ENCODE peak calls at places on chromosomes 6 and 20, in six cellular contexts. H is tibial artery, A is heart right ventricle, S is neuronal stem cell, O is psoas muscle, F is lower lobe of right lung. M is an unnamed sample. For H3K27me3, the result is how much of the 10 kb centered on the place peaks cover.

GRCh38 chr6:122623279-122623678 is 13.1 kb downstream of the PKIB start:
- DNase-seq in H (no peak), A (no peak), S (no peak), F (no peak), O (no peak), M (no peak)

GRCh38 chr6:108581932-108582500 is 21.3 kb downstream of the FOXO3 start:
- DNase-seq in H (no peak), A (no peak), F (no peak), S (no peak), O (no peak), M (no peak)

GRCh38 chr6:154481541-154482013 is 28.9 kb downstream of the CNKSR3 start:
- DNase-seq in O (no peak), F (no peak), A (no peak), S (no peak), H (no peak), M (no peak)

GRCh38 chr6:113690255-113690956 is 166.7 kb upstream of the MARCKS start:
- DNase-seq in F (no peak), O (no peak), S (no peak), A (no peak), H (no peak), M (peak)

GRCh38 chr6:2659882-2660281 is 90.8 kb downstream of the MYLK4 start:
- DNase-seq in A (no peak), F (no peak), H (no peak), S (no peak), O (no peak), M (no peak)

GRCh38 chr20:5040345-5040744 is 39.0 kb upstream of the SLC23A2 start:
- DNase-seq in S (no peak), O (no peak), H (no peak), A (no peak), F (no peak), M (no peak)

GRCh38 chr6:3013486-3013885 is 13.8 kb downstream of the NQO2 start:
- DNase-seq in A (peak), H (no peak), S (no peak), O (peak), F (peak), M (peak)

GRCh38 chr20:39042279-39043150 is 80.4 kb downstream of the DHX35 start:
- DNase-seq in S (no peak), O (no peak), H (no peak), F (no peak), A (no peak), M (no peak)

GRCh38 chr20:3250091-3250504 is 11.1 kb upstream of the SLC4A11 start:
- DNase-seq in F (no peak), S (peak), A (no peak), O (no peak), H (no peak), M (no peak)

GRCh38 chr6:159828074-159828473 is 28.0 kb downstream of the PNLDC1 start:
- DNase-seq in O (no peak), S (no peak), F (peak), H (no peak), A (no peak), M (no peak)

GRCh38 chr20:54356726-54357235 is 118.6 kb upstream of the DOK5 start:
- DNase-seq in F (no peak), A (no peak), O (no peak), S (no peak), H (no peak), M (no peak)

GRCh38 chr20:21234816-21235215 is 68.3 kb upstream of the XRN2 start:
- DNase-seq in A (no peak), S (peak), F (no peak), O (no peak), H (no peak), M (no peak)

GRCh38 chr20:2446845-2447244 is 23.7 kb downstream of the SNRPB start:
- DNase-seq in S (no peak), A (no peak), H (no peak), F (no peak), O (no peak), M (no peak)

GRCh38 chr6:156061958-156062661 is 606.5 kb upstream of the NOX3 start:
- DNase-seq in F (no peak), O (no peak), S (no peak), H (peak), A (no peak), M (no peak)

GRCh38 chr20:4633780-4634179 is 87.9 kb upstream of the PRND start:
- DNase-seq in S (no peak), O (no peak), A (no peak), F (no peak), H (no peak), M (no peak)

GRCh38 chr20:53149184-53149651 is 177.1 kb downstream of the TSHZ2 start:
- DNase-seq in S (no peak), A (no peak), O (no peak), H (no peak), F (no peak), M (no peak)

GRCh38 chr6:150453357-150453756 is 84.5 kb downstream of the IYD start:
- DNase-seq in H (no peak), A (no peak), F (no peak), S (no peak), O (no peak), M (no peak)

GRCh38 chr20:49133571-49133970 is 54.6 kb downstream of the STAU1 start:
- DNase-seq in O (no peak), H (no peak), A (no peak), S (no peak), F (no peak), M (no peak)

GRCh38 chr6:106473807-106474206 is 113.3 kb downstream of the CRYBG1 start:
- DNase-seq in A (no peak), H (no peak), S (no peak), F (no peak), O (no peak), M (no peak)

GRCh38 chr6:158038291-158039177 is 56.9 kb downstream of the SYNJ2 start:
- DNase-seq in S (no peak), A (no peak), H (peak), O (no peak), F (peak), M (no peak)

GRCh38 chr6:140388141-140388802 is 1013.8 kb upstream of the CITED2 start:
- DNase-seq in F (no peak), S (no peak), A (no peak), H (no peak), O (no peak), M (no peak)

GRCh38 chr6:111761783-111762312 is 111.4 kb downstream of the FYN start:
- DNase-seq in A (no peak), O (no peak), H (no peak), S (no peak), F (no peak), M (no peak)

GRCh38 chr6:12245360-12245759 is 44.8 kb upstream of the EDN1 start:
- DNase-seq in F (no peak), H (no peak), O (no peak), S (no peak), A (no peak), M (no peak)

GRCh38 chr6:97947841-97948240 is 664.8 kb upstream of the MMS22L start:
- DNase-seq in S (no peak), O (no peak), H (no peak), F (peak), A (no peak), M (no peak)

GRCh38 chr6:13496508-13497180 is 9.2 kb upstream of the GFOD1 start:
- DNase-seq in F (no peak), A (no peak), O (no peak), S (no peak), H (no peak), M (peak)

GRCh38 chr20:8853805-8854338 is 215.0 kb upstream of the PLCB4 start:
- DNase-seq in O (no peak), F (no peak), A (no peak), H (no peak), S (peak), M (peak)

GRCh38 chr6:86913795-86914194 is 23.5 kb upstream of the HTR1E start:
- DNase-seq in A (no peak), S (no peak), O (no peak), H (no peak), F (no peak), M (no peak)

GRCh38 chr20:37395921-37396519 is 50.1 kb downstream of the SRC start:
- DNase-seq in S (no peak), H (no peak), A (peak), F (peak), O (peak), M (no peak)

GRCh38 chr6:138465007-138465645 is 34.2 kb downstream of the NHSL1 start:
- DNase-seq in A (no peak), S (no peak), H (no peak), F (no peak), O (no peak), M (peak)

GRCh38 chr6:137486388-137486787 is 7.8 kb downstream of the OLIG3 start:
- DNase-seq in H (no peak), A (no peak), O (no peak), F (no peak), S (peak), M (no peak)

GRCh38 chr20:49381558-49382493 is 100.6 kb downstream of the KCNB1 start:
- DNase-seq in A (peak), S (no peak), H (peak), O (peak), F (no peak), M (no peak)

GRCh38 chr6:42984924-42985475 is 630 bp downstream of the PPP2R5D start:
- DNase-seq in O (no peak), S (no peak), F (no peak), H (no peak), A (peak), M (peak)

GRCh38 chr6:170250981-170251775 is 39.7 kb downstream of the DLL1 start:
- DNase-seq in F (no peak), H (no peak), S (no peak), A (no peak), O (no peak), M (no peak)
- H3K27me3 ChIP-seq in F (under half), H (under half), S (under half), A (under half), O (under half), M (under half)

DNA sequence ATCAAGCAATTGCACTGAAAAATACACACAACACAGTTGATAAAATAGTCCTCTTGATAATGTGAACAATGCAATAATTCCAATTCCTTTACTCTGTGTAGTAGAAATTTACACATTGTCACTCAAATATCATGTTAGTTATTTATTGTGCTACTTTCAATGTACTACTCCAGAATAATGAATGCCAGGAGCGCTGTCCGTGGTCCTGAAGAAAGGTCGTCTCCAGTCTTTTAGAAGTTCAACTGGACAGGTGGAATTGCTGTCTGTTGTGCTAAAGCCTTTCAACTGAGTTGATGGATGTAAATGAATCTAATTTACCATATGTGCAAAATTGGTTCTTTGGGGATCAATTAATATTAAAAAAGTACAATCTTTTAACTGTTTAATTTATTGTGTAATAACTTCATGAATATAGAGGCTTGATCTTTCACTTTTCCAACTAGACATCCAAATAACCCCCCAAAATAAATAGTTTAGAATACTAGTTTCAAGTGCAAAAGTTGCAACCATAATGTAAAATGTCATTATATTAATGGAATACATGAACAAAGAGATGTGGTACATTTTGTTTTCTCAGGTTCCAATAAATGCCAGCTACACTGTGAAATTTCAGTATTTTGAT is 3.2 kb downstream of the GRIK2 start:
- DNase-seq in H (no peak), A (peak), F (no peak), O (no peak), S (peak), M (peak)
- H3K27me3 ChIP-seq in H (under half), A (half or more), F (half or more), O (under half), S (under half), M (under half)

GRCh38 chr20:56001106-56001785 is 4.1 kb downstream of the CBLN4 start:
- DNase-seq in O (no peak), S (no peak), H (no peak), F (no peak), A (no peak), M (no peak)
- H3K27me3 ChIP-seq in O (under half), S (under half), H (half or more), F (under half), A (half or more), M (under half)

GRCh38 chr6:117910549-117910948 is 3.5 kb downstream of the SLC35F1 start:
- DNase-seq in O (no peak), F (no peak), A (no peak), S (no peak), H (no peak), M (no peak)
- H3K27me3 ChIP-seq in O (under half), F (under half), A (under half), S (under half), H (under half), M (under half)

DNA sequence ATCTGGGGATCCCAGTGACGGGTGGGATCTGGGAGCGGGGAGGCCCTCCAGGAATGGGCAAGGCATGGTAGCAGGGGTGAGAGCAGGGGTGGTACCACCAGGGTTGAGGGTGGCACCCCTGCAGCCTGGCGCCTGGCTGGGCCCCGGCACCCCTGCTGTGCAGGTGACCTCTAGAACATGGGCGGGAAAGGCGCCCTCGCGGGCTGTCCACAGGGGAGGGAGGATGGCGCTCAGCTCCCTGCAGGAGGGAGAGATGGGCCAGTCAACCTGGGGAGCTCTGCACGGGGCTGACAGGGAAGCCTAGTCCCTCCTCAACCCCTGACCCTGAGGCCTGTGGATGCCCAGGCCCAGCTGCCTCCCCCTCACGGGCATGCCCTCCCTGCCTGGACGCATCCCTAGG is 61.6 kb upstream of the SLCO4A1 start:
- DNase-seq in O (no peak), S (no peak), F (no peak), A (no peak), H (no peak), M (no peak)
- H3K27me3 ChIP-seq in O (under half), S (under half), F (half or more), A (half or more), H (half or more), M (half or more)

GRCh38 chr6:50816947-50817637 is 1.6 kb upstream of the TFAP2B start:
- DNase-seq in O (no peak), F (no peak), A (no peak), H (no peak), S (no peak), M (no peak)
- H3K27me3 ChIP-seq in O (under half), F (half or more), A (half or more), H (half or more), S (under half), M (half or more)

DNA sequence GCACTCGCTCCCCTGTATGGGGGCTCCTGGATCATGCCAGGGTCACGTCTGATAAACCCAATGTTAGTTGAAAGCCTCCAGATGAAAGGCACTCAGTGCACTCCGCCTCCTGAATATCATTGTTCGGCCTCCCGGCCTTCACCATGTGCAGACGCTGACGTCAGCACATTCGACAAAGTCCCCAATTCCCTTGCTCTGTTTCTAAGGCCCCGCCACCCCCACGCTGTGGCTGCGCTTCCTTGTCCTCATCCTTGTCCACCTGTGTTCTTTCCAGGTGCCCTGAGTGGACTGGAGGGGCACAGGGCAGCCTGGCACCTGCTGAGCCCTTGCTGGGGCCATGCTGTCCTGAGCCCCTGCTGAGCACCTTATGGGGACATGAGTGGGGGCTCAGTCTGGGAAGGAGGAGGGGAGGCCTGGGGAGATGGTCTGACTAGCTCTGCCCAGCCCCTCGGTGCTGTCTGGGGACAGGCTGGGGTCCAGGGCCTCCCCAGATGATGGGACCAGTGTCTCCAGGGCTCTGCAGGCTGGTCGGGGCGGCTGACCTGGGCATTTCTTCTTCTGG is 9.8 kb upstream of the BHLHE23 start:
- DNase-seq in O (no peak), A (peak), S (no peak), H (no peak), F (peak), M (no peak)
- H3K27me3 ChIP-seq in O (under half), A (half or more), S (under half), H (half or more), F (half or more), M (half or more)

M was measured in SJSA1.